ENCODE peak calls at places on chromosomes 7 and 10, in four cellular contexts. M is DMS79; K is stimulated activated naive B cell treated with anti-CD40 and anti-IgM and Interleukin-4, amounts not matched to agents 10 μg/mL and 1 μg/mL and 100 μg/mL, for 72 hours; R is Kasumi-1. C is an unnamed sample.

GRCh38 chr7:95045236-95045923 is 138.0 kb downstream of the PPP1R9A start:
- DNase-seq in M (no peak), K (no peak), R (no peak), C (peak)

GRCh38 chr10:43200538-43201390 is 62.5 kb downstream of the CSGALNACT2 start:
- DNase-seq in M (no peak), K (no peak), R (no peak), C (no peak)

GRCh38 chr10:78973901-78974408 is 94.8 kb upstream of the ZMIZ1 start:
- DNase-seq in M (peak), K (peak), R (peak), C (peak)

GRCh38 chr10:24929056-24929544 is 23.3 kb downstream of the PRTFDC1 start:
- DNase-seq in M (no peak), K (no peak), R (peak), C (no peak)

GRCh38 chr10:62183442-62183841 is 85.2 kb downstream of the RTKN2 start:
- DNase-seq in M (no peak), K (no peak), R (no peak), C (no peak)

GRCh38 chr7:127799535-127800305 is 147.7 kb downstream of the SND1 start:
- DNase-seq in M (no peak), K (no peak), R (no peak), C (no peak)

GRCh38 chr7:78326870-78327269 is 528.3 kb downstream of the PHTF2 start:
- DNase-seq in M (peak), K (no peak), R (no peak), C (no peak)

GRCh38 chr7:129774359-129774758 is 162.8 kb downstream of the NRF1 start:
- DNase-seq in M (no peak), K (no peak), R (no peak), C (no peak)

GRCh38 chr10:60409202-60409601 is 19.5 kb upstream of the ANK3 start:
- DNase-seq in M (no peak), K (no peak), R (no peak), C (no peak)

GRCh38 chr7:131157530-131158243 is 170.0 kb upstream of the MKLN1 start:
- DNase-seq in M (no peak), K (no peak), R (no peak), C (no peak)

GRCh38 chr10:52566471-52567246 is 205.9 kb downstream of the MBL2 start:
- DNase-seq in M (no peak), K (no peak), R (peak), C (peak)

GRCh38 chr10:78441704-78442103 is 408.0 kb downstream of the RPS24 start:
- DNase-seq in M (no peak), K (no peak), R (no peak), C (no peak)

GRCh38 chr10:62381385-62382102 is 7.4 kb downstream of the ZNF365 start:
- DNase-seq in M (no peak), K (no peak), R (no peak), C (no peak)

GRCh38 chr10:102067091-102067916 is 2.2 kb downstream of the HPS6 start:
- DNase-seq in M (no peak), K (no peak), R (no peak), C (no peak)

GRCh38 chr7:116337800-116338199 is 127.5 kb downstream of the TES start:
- DNase-seq in M (no peak), K (no peak), R (no peak), C (no peak)

GRCh38 chr10:5905854-5906507 is 15.9 kb downstream of the FBH1 start:
- DNase-seq in M (no peak), K (no peak), R (no peak), C (no peak)

GRCh38 chr10:122342293-122343134 is 32.0 kb upstream of the PLEKHA1 start:
- DNase-seq in M (no peak), K (peak), R (peak), C (peak)

GRCh38 chr7:86209036-86209435 is 434.7 kb upstream of the GRM3 start:
- DNase-seq in M (no peak), K (no peak), R (no peak), C (no peak)

GRCh38 chr7:140310337-140311002 is 87.9 kb downstream of the SLC37A3 start:
- DNase-seq in M (no peak), K (no peak), R (no peak), C (no peak)

GRCh38 chr7:45384499-45384898 is 189.7 kb upstream of the ADCY1 start:
- DNase-seq in M (no peak), K (no peak), R (no peak), C (no peak)

GRCh38 chr10:116658152-116658551 is 37.4 kb downstream of the PNLIPRP2 start:
- DNase-seq in M (no peak), K (no peak), R (no peak), C (no peak)

GRCh38 chr10:79038841-79039201 is 29.9 kb upstream of the ZMIZ1 start:
- DNase-seq in M (peak), K (no peak), R (no peak), C (no peak)

GRCh38 chr7:136056827-136057226 is 79.7 kb upstream of the MTPN start:
- DNase-seq in M (no peak), K (no peak), R (no peak), C (no peak)